ENCODE peak calls at places on chromosome 9, in seven cellular contexts. M is SK-MEL-5; W is NCI-H1417; N is astrocyte; B is GM12878; Z is effector CD4-positive, alpha-beta T cell; I is H7. K is an unnamed sample.
A peak's percentile ranks its signal among the peaks of the same experiment; 100 is the strongest.

GRCh38 chr9:116271991-116272390 is 118.4 kb downstream of the PAPPA start:
- DNase-seq in M (no peak), W (no peak), N (no peak), B (no peak), Z (no peak), I (peak; percentile 87), K (no peak)

GRCh38 chr9:35669331-35670145 is 4.2 kb upstream of the CA9 start:
- DNase-seq in M (no peak), W (no peak), N (peak; percentile 40), B (no peak), Z (no peak), I (no peak), K (peak; percentile 69)

GRCh38 chr9:105296889-105297288 is 52.4 kb downstream of the SLC44A1 start:
- DNase-seq in M (peak; percentile 92), W (no peak), N (peak; percentile 96), B (no peak), Z (no peak), I (no peak), K (peak; percentile 93)

GRCh38 chr9:92948032-92948534 is 760 bp downstream of the FGD3 start:
- DNase-seq in M (no peak), W (peak; percentile 55), N (no peak), B (no peak), Z (no peak), I (no peak), K (no peak)

GRCh38 chr9:109010676-109011655 is 2.3 kb downstream of the CTNNAL1 start:
- DNase-seq in M (peak; percentile 58), W (no peak), N (peak; percentile 76), B (no peak), Z (peak; percentile 47), I (no peak), K (peak; percentile 59)

GRCh38 chr9:122318284-122318683 is 52.5 kb upstream of the PTGS1 start:
- DNase-seq in M (no peak), W (no peak), N (peak; percentile 5), B (no peak), Z (no peak), I (no peak), K (no peak)

GRCh38 chr9:90189306-90189705 is 453.3 kb downstream of the DIRAS2 start:
- DNase-seq in M (no peak), W (no peak), N (no peak), B (peak; percentile 24), Z (no peak), I (no peak), K (no peak)

GRCh38 chr9:2281803-2282185 is 266.6 kb downstream of the SMARCA2 start:
- DNase-seq in M (no peak), W (no peak), N (peak; percentile 74), B (no peak), Z (no peak), I (no peak), K (peak; percentile 60)

GRCh38 chr9:114072181-114073140 is 5.6 kb downstream of the AMBP start:
- DNase-seq in M (no peak), W (peak; percentile 14), N (peak; percentile 39), B (no peak), Z (no peak), I (peak; percentile 63), K (no peak)

GRCh38 chr9:78470741-78471140 is 173.8 kb downstream of the PSAT1 start:
- DNase-seq in M (no peak), W (no peak), N (no peak), B (no peak), Z (no peak), I (no peak), K (no peak)

GRCh38 chr9:79684711-79685575 is 113.2 kb downstream of the TLE4 start:
- DNase-seq in M (no peak), W (no peak), N (peak; percentile 53), B (no peak), Z (no peak), I (no peak), K (no peak)

GRCh38 chr9:107483666-107484065 is 5.9 kb downstream of the KLF4 start:
- DNase-seq in M (no peak), W (no peak), N (no peak), B (no peak), Z (no peak), I (no peak), K (no peak)

GRCh38 chr9:84874583-84874982 is 205.1 kb downstream of the NTRK2 start:
- DNase-seq in M (peak; percentile 11), W (no peak), N (no peak), B (no peak), Z (no peak), I (no peak), K (no peak)

GRCh38 chr9:114442022-114442421 is 54.2 kb upstream of the AKNA start:
- DNase-seq in M (no peak), W (no peak), N (no peak), B (no peak), Z (no peak), I (no peak), K (no peak)

GRCh38 chr9:84597131-84597530 is 72.4 kb upstream of the NTRK2 start:
- DNase-seq in M (no peak), W (no peak), N (no peak), B (peak; percentile 56), Z (no peak), I (no peak), K (no peak)

GRCh38 chr9:122332643-122333042 is 38.2 kb upstream of the PTGS1 start:
- DNase-seq in M (no peak), W (no peak), N (no peak), B (no peak), Z (no peak), I (no peak), K (no peak)

K was measured in A172.